ENCODE peak calls at places on chromosomes 16 and 17, in ten cellular contexts. Q, J, G, U, W, N, R, C, B and S are unnamed samples.

GRCh38 chr17:29778936-29779811 is 150.9 kb downstream of the SSH2 start:
- DNase-seq in W (peak; percentile 75), J (peak; percentile 75), C (peak; percentile 84), B (peak; percentile 80), R (peak; percentile 59), U (peak; percentile 85), Q (peak; percentile 54), N (peak; percentile 26), G (no peak), S (peak; percentile 72)

GRCh38 chr16:89197033-89197632 is 3.2 kb downstream of the SLC22A31 start:
- DNase-seq in J (no peak), G (no peak), B (no peak), W (no peak), C (no peak), N (no peak), R (no peak), U (no peak), Q (no peak), S (no peak)

GRCh38 chr16:8935989-8936388 is 27.7 kb downstream of the USP7 start:
- DNase-seq in J (no peak), N (no peak), W (no peak), Q (peak; percentile 14), B (no peak), U (no peak), R (no peak), C (peak; percentile 29), G (no peak), S (no peak)

GRCh38 chr17:4162775-4163498 is 19.9 kb downstream of the CYB5D2 start:
- DNase-seq in J (no peak), Q (no peak), N (no peak), W (no peak), B (no peak), C (no peak), G (no peak), R (no peak), U (no peak), S (peak; percentile 97)

GRCh38 chr16:88344411-88345030 is 38.2 kb upstream of the ZNF469 start:
- DNase-seq in B (no peak), J (no peak), G (no peak), N (no peak), C (no peak), W (no peak), Q (no peak), R (no peak), U (no peak), S (no peak)

GRCh38 chr17:68697850-68698313 is 96.7 kb upstream of the FAM20A start:
- DNase-seq in C (peak; percentile 24), N (peak; percentile 93), G (peak; percentile 49), W (peak; percentile 90), J (peak; percentile 92), Q (peak; percentile 81), R (no peak), U (no peak), B (no peak), S (peak; percentile 98)

GRCh38 chr17:54919456-54919855 is 18.8 kb downstream of the TOM1L1 start:
- DNase-seq in R (no peak), J (no peak), U (no peak), G (no peak), Q (no peak), C (no peak), W (no peak), B (no peak), N (no peak), S (no peak)

GRCh38 chr17:16447676-16448075 is 32.3 kb downstream of the TRPV2 start:
- DNase-seq in U (no peak), B (no peak), R (no peak), G (no peak), Q (no peak), J (no peak), W (no peak), N (no peak), C (no peak), S (no peak)

GRCh38 chr17:50559674-50560184 is 786 bp upstream of the CACNA1G start:
- DNase-seq in R (no peak), G (no peak), U (peak; percentile 89), C (peak; percentile 95), B (no peak), W (peak; percentile 82), J (peak; percentile 46), N (peak; percentile 41), Q (no peak), S (peak; percentile 61)

GRCh38 chr17:79925242-79925957 is 86.2 kb upstream of the CBX4 start:
- DNase-seq in J (peak; percentile 25), N (no peak), R (no peak), W (peak; percentile 54), C (peak; percentile 55), U (peak; percentile 70), G (no peak), B (no peak), Q (peak; percentile 84), S (no peak)

GRCh38 chr16:89945654-89946053 is 2.9 kb upstream of the DEF8 start:
- DNase-seq in G (no peak), C (peak; percentile 51), R (no peak), W (no peak), Q (no peak), J (no peak), B (no peak), U (no peak), N (peak; percentile 37), S (no peak)

GRCh38 chr17:57021226-57021940 is 43.5 kb downstream of the SCPEP1 start:
- DNase-seq in G (no peak), B (no peak), J (no peak), U (peak; percentile 83), N (peak; percentile 93), Q (peak; percentile 82), W (no peak), C (no peak), R (no peak), S (no peak)

DNA sequence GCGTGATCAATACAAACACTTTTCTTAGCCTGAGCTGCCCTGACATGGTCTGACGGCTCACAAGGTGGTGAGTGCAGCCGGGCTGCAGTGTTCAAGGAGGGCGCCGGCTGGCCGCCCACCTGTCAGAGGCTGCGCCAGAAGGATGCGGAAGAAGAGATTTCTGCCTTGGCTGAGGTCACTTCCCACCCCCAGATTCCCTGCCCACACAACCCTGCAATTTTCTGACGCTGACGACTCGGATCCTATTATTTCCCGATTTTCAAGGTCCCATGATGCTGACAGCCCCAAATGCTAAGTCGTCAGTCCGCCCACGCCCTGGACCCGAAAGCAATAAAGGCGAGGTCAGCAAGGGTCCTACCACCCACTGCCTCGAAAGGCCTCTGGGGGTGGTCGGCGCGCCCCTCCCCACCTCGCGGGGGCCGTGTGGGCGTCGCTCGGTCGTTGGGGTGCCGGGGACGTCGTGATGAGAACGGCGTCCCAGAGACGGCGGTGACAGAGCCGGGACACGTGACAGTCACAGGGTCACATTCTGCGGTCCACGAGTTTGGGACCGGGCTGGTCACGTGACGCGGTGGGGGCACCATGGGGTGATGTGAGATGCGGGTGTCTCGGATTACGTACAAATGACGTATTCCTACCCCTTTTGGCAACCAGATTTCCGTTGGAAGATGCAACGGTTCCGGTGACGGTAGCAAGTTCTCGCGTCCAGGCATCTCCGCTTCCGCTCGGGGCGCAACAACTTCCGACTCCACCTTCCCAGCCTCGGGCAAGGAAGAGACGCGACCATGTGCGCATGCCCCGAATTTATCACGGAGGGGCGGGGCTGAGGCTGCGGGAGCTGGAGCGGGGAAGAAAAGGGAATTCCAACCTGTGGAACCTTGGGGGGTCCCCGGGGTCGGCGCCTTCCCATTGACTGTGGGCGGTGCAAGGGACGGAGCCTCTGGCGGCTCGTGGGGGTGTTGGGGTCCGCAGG is at the start of gene STX4:
- DNase-seq in U (peak; percentile 99), C (peak; percentile 92), W (peak; percentile 99), J (peak; percentile 99), R (peak; percentile 98), N (peak; percentile 87), G (peak; percentile 83), B (peak; percentile 96), Q (peak; percentile 96), S (peak; percentile 98)
- TF ChIP-seq CTCF in U (no peak), C (no peak), W (no peak), J (no peak), R (no peak), N (no peak), G (no peak), B (no peak), Q (no peak), S (no peak)

GRCh38 chr16:67807148-67807682 is 526 bp downstream of the TSNAXIP1 start:
- DNase-seq in B (no peak), W (no peak), N (no peak), C (no peak), J (no peak), U (no peak), R (no peak), Q (no peak), G (no peak), S (no peak)
- TF ChIP-seq CTCF in B (no peak), W (peak; percentile 10), N (no peak), C (no peak), J (peak; percentile 10), U (no peak), R (no peak), Q (no peak), G (peak; percentile 28), S (no peak)

GRCh38 chr16:87054154-87054553 is 263.0 kb downstream of the C16orf95 start:
- DNase-seq in U (no peak), G (no peak), B (no peak), W (no peak), Q (no peak), C (no peak), J (no peak), N (no peak), R (no peak), S (no peak)

GRCh38 chr16:87054856-87055255 is 262.3 kb downstream of the C16orf95 start:
- DNase-seq in Q (no peak), J (no peak), R (no peak), G (no peak), B (no peak), W (no peak), C (no peak), U (no peak), N (no peak), S (no peak)

GRCh38 chr16:87057291-87057881 is 259.8 kb downstream of the C16orf95 start:
- DNase-seq in J (no peak), G (no peak), R (no peak), C (no peak), N (no peak), B (no peak), Q (peak; percentile 27), W (peak; percentile 34), U (peak; percentile 56), S (no peak)

GRCh38 chr16:87056551-87056950 is 260.6 kb downstream of the C16orf95 start:
- DNase-seq in R (no peak), N (no peak), G (no peak), Q (no peak), J (no peak), C (no peak), B (no peak), U (peak; percentile 58), W (no peak), S (no peak)

DNA sequence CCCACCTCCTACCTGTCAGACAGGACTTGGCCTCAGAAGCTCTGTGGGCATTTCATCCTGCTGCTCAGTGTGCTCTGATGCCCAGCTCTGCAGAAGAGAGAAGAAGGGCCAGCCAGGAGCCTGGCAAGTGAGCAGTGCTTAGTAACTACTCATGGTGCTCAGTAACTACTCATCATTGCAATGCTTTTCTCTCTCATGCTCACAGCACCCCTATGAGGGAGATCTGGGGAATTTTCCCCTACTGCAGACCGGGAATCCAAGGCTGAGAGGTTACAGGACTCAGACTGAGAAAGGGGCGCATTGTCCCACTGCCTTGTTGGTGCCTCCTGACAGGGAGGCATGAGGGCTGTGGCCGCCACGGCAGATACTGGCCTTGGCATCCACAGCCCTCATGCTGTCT is 261.1 kb downstream of the C16orf95 start:
- DNase-seq in G (no peak), C (no peak), B (no peak), Q (peak; percentile 24), W (peak; percentile 70), J (peak; percentile 55), R (no peak), N (no peak), U (peak; percentile 35), S (no peak)
- TF ChIP-seq CTCF in G (peak; percentile 37), C (no peak), B (no peak), Q (peak; percentile 14), W (no peak), J (peak; percentile 21), R (no peak), N (no peak), U (no peak), S (peak; percentile 30)

GRCh38 chr17:67276075-67276474 is 31.1 kb upstream of the HELZ start:
- DNase-seq in U (no peak), Q (peak; percentile 23), N (peak; percentile 33), G (no peak), R (no peak), B (no peak), W (peak; percentile 17), J (no peak), C (peak; percentile 60), S (no peak)
- TF ChIP-seq CTCF in U (no peak), Q (no peak), N (peak; percentile 35), G (no peak), R (no peak), B (no peak), W (no peak), J (peak; percentile 9), C (peak; percentile 39), S (no peak)